ENCODE peak calls at places on chromosomes 6 and 20, in seven cellular contexts. H, M, C, P, O, A and V are unnamed samples.

GRCh38 chr6:167481527-167481926 is 156.6 kb downstream of the TTLL2 start:
- DNase-seq in H (no peak), M (no peak), C (no peak), P (no peak), O (peak), A (no peak), V (no peak)

GRCh38 chr20:63733579-63734081 is 2.8 kb upstream of the LIME1 start:
- DNase-seq in H (no peak), M (no peak), C (no peak), P (no peak), O (no peak), A (no peak), V (no peak)

GRCh38 chr6:92700411-92700810 is 718.9 kb downstream of the EPHA7 start:
- DNase-seq in H (no peak), M (no peak), C (no peak), P (no peak), O (no peak), A (peak), V (no peak)

GRCh38 chr6:28446818-28447511 is 3.7 kb upstream of the ZSCAN23 start:
- DNase-seq in H (no peak), M (no peak), C (no peak), P (no peak), O (peak), A (no peak), V (peak)

GRCh38 chr6:84967389-84967788 is 203.0 kb upstream of the TBX18 start:
- DNase-seq in H (no peak), M (peak), C (peak), P (no peak), O (peak), A (no peak), V (peak)

GRCh38 chr6:92521553-92521952 is 897.8 kb downstream of the EPHA7 start:
- DNase-seq in H (no peak), M (no peak), C (no peak), P (no peak), O (peak), A (no peak), V (no peak)

GRCh38 chr6:151101811-151102694 is 137.7 kb upstream of the AKAP12 start:
- DNase-seq in H (no peak), M (no peak), C (no peak), P (no peak), O (peak), A (no peak), V (no peak)

GRCh38 chr6:162178266-162178665 is 549.3 kb downstream of the PRKN start:
- DNase-seq in H (no peak), M (no peak), C (no peak), P (no peak), O (no peak), A (no peak), V (no peak)

GRCh38 chr20:23551786-23552185 is 16.5 kb downstream of the CST9L start:
- DNase-seq in H (no peak), M (no peak), C (no peak), P (no peak), O (no peak), A (no peak), V (no peak)

GRCh38 chr6:32462609-32463008 is 22.9 kb downstream of the HLA-DRA start:
- DNase-seq in H (no peak), M (no peak), C (no peak), P (no peak), O (no peak), A (no peak), V (no peak)

GRCh38 chr20:4266183-4266582 is 250.8 kb upstream of the RNF24 start:
- DNase-seq in H (no peak), M (no peak), C (no peak), P (no peak), O (no peak), A (no peak), V (no peak)

GRCh38 chr6:77633993-77634392 is 18.8 kb upstream of the MEI4 start:
- DNase-seq in H (no peak), M (no peak), C (no peak), P (no peak), O (no peak), A (no peak), V (peak)

GRCh38 chr20:62627901-62628612 is 14.2 kb upstream of the SLCO4A1 start:
- DNase-seq in H (no peak), M (no peak), C (no peak), P (no peak), O (no peak), A (peak), V (no peak)

GRCh38 chr6:124487778-124488431 is 474.3 kb upstream of the RNF217 start:
- DNase-seq in H (no peak), M (no peak), C (no peak), P (no peak), O (peak), A (no peak), V (peak)

GRCh38 chr6:113411006-113411405 is 446.1 kb upstream of the MARCKS start:
- DNase-seq in H (no peak), M (no peak), C (no peak), P (no peak), O (no peak), A (no peak), V (no peak)

GRCh38 chr6:51098246-51098645 is 279.6 kb downstream of the TFAP2B start:
- DNase-seq in H (no peak), M (no peak), C (no peak), P (no peak), O (no peak), A (no peak), V (no peak)

GRCh38 chr6:135870722-135871121 is 19.2 kb downstream of the PDE7B start:
- DNase-seq in H (no peak), M (no peak), C (no peak), P (no peak), O (peak), A (no peak), V (peak)

GRCh38 chr20:35398660-35399144 is 13.1 kb downstream of the UQCC1 start:
- DNase-seq in H (no peak), M (no peak), C (no peak), P (no peak), O (peak), A (no peak), V (no peak)

GRCh38 chr20:21670981-21671380 is 34.5 kb upstream of the PAX1 start:
- DNase-seq in H (no peak), M (no peak), C (no peak), P (no peak), O (no peak), A (no peak), V (no peak)

GRCh38 chr20:33830371-33830770 is 19.2 kb downstream of the CHMP4B start:
- DNase-seq in H (no peak), M (no peak), C (peak), P (no peak), O (no peak), A (no peak), V (no peak)

GRCh38 chr6:149452062-149452939 is 32.5 kb downstream of the ZC3H12D start:
- DNase-seq in H (peak), M (no peak), C (peak), P (no peak), O (no peak), A (no peak), V (no peak)

GRCh38 chr20:21114584-21114983 is 8.4 kb upstream of the LINC00237 start:
- DNase-seq in H (no peak), M (no peak), C (no peak), P (no peak), O (no peak), A (no peak), V (no peak)

GRCh38 chr20:47663354-47664067 is 121.8 kb downstream of the SULF2 start:
- DNase-seq in H (peak), M (peak), C (peak), P (peak), O (peak), A (peak), V (peak)

GRCh38 chr20:7375905-7376304 is 564.4 kb downstream of the HAO1 start:
- DNase-seq in H (no peak), M (no peak), C (no peak), P (no peak), O (peak), A (no peak), V (no peak)

GRCh38 chr6:30601436-30601814 is 15.6 kb downstream of the PPP1R10 start:
- DNase-seq in H (no peak), M (no peak), C (no peak), P (no peak), O (no peak), A (no peak), V (no peak)

GRCh38 chr6:80341330-80341729 is 234.9 kb downstream of the BCKDHB start:
- DNase-seq in H (no peak), M (no peak), C (no peak), P (no peak), O (no peak), A (no peak), V (peak)

GRCh38 chr20:50815162-50815989 is 20.5 kb downstream of the BCAS4 start:
- DNase-seq in H (no peak), M (no peak), C (no peak), P (no peak), O (no peak), A (peak), V (peak)

GRCh38 chr6:113381957-113382356 is 475.2 kb upstream of the MARCKS start:
- DNase-seq in H (no peak), M (no peak), C (peak), P (no peak), O (peak), A (peak), V (peak)

GRCh38 chr6:116229287-116229913 is 24.5 kb downstream of the TSPYL4 start:
- DNase-seq in H (no peak), M (no peak), C (peak), P (peak), O (peak), A (peak), V (peak)

GRCh38 chr6:36856277-36856676 is 17.0 kb upstream of the CPNE5 start:
- DNase-seq in H (no peak), M (no peak), C (peak), P (no peak), O (no peak), A (no peak), V (no peak)

GRCh38 chr6:145544031-145544430 is 191.3 kb downstream of the EPM2A start:
- DNase-seq in H (no peak), M (peak), C (peak), P (no peak), O (no peak), A (no peak), V (peak)

GRCh38 chr20:19773471-19773870 is 15.4 kb downstream of the RIN2 start:
- DNase-seq in H (no peak), M (no peak), C (no peak), P (no peak), O (no peak), A (no peak), V (no peak)

GRCh38 chr6:20333870-20334269 is 67.8 kb upstream of the E2F3 start:
- DNase-seq in H (no peak), M (no peak), C (no peak), P (no peak), O (no peak), A (no peak), V (no peak)

GRCh38 chr20:34364013-34364382 is 925 bp downstream of the ITCH start:
- DNase-seq in H (no peak), M (no peak), C (peak), P (no peak), O (peak), A (no peak), V (peak)

GRCh38 chr20:48578397-48579098 is 249.3 kb downstream of the PREX1 start:
- DNase-seq in H (no peak), M (no peak), C (no peak), P (no peak), O (no peak), A (no peak), V (no peak)

GRCh38 chr6:35216832-35217811 is 3.4 kb downstream of the SCUBE3 start:
- DNase-seq in H (no peak), M (no peak), C (no peak), P (no peak), O (no peak), A (no peak), V (no peak)

GRCh38 chr20:32470025-32470861 is 112.1 kb downstream of the ASXL1 start:
- DNase-seq in H (peak), M (peak), C (peak), P (no peak), O (peak), A (peak), V (peak)

GRCh38 chr6:22363166-22363965 is 66.5 kb upstream of the PRL start:
- DNase-seq in H (no peak), M (no peak), C (no peak), P (no peak), O (peak), A (no peak), V (no peak)

GRCh38 chr6:37131104-37131959 is 38.6 kb upstream of the PIM1 start:
- DNase-seq in H (no peak), M (peak), C (no peak), P (no peak), O (peak), A (peak), V (no peak)

GRCh38 chr20:1266167-1266973 is at the start of gene SNPH:
- DNase-seq in H (peak), M (peak), C (peak), P (peak), O (peak), A (peak), V (peak)

GRCh38 chr6:133895573-133896343 is 6.8 kb downstream of the TCF21 start:
- DNase-seq in H (no peak), M (no peak), C (no peak), P (peak), O (no peak), A (no peak), V (no peak)
- TF ChIP-seq CTCF in H (no peak), M (no peak), C (no peak), P (no peak), O (no peak), A (no peak), V (peak)

DNA sequence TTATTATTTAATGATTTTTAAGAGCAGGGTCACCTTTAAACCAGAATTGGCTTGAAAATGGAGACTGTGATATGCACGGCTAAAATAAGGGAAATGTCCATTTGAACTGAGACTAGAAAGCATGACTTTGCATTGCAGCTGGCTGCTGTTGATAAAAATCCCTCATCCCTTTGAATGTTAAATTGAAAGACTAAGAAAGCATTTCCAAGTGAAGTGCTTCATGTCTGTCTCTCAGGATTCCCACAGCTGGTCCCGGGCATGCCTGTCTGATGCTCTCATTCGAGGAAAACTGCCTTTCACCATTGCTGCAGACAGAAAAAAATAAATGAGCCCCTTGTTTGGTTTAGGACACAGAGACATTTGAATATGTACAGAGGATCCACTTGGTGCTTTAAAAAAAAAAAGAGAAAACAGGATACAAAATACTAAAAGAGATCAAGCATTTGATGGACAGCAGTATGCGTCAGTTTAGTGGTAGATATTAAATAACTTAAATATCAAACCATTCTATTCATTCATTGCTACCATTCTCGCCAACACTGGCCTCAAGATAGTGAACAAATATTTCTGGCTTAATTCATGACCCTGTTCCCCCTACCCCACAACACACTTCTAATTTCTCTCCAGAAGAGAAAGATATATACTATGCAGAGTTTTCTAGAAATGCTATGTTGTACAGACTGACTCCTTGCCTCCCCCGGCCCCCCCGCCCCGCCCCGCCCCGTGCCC is 55.0 kb downstream of the TBC1D7 start:
- DNase-seq in H (no peak), M (no peak), C (no peak), P (no peak), O (no peak), A (no peak), V (no peak)
- H3K27ac ChIP-seq in H (peak), M (no peak), C (no peak), P (no peak), O (no peak), A (peak), V (no peak)

GRCh38 chr6:169978615-169979161 is 227.3 kb downstream of the ERMARD start:
- DNase-seq in H (peak), M (no peak), C (peak), P (no peak), O (no peak), A (peak), V (no peak)
- TF ChIP-seq CTCF in H (no peak), M (no peak), C (no peak), P (no peak), O (no peak), A (no peak), V (no peak)

DNA sequence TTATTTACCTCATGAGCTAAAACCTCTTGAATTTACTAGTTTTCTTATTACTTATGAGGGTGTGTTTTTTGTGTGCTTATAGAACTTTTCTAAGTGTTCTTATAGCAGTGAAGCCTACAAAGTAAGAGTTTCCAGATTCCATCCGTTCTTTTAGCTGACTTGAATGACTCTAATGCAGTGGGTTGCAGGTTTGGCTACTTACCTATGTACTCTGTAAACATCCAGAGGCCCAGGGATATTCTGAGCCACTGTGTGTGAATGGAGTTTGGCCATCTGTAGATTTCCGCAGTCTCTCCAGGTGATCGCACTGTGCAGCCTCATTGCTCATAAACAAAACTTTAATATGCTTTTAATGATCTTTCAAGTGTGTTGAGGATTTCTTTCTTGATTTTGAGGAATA is 157.8 kb downstream of the MYO6 start:
- DNase-seq in H (no peak), M (no peak), C (no peak), P (no peak), O (no peak), A (no peak), V (no peak)
- H3K27ac ChIP-seq in H (no peak), M (no peak), C (no peak), P (no peak), O (no peak), A (no peak), V (no peak)

GRCh38 chr6:40082278-40083043 is 148.2 kb upstream of the MOCS1 start:
- DNase-seq in H (no peak), M (no peak), C (no peak), P (no peak), O (no peak), A (no peak), V (no peak)

GRCh38 chr6:40075051-40075445 is 140.8 kb upstream of the MOCS1 start:
- DNase-seq in H (no peak), M (no peak), C (no peak), P (no peak), O (no peak), A (no peak), V (no peak)

GRCh38 chr6:40074292-40075050 is 140.2 kb upstream of the MOCS1 start:
- DNase-seq in H (no peak), M (no peak), C (no peak), P (no peak), O (no peak), A (no peak), V (no peak)

GRCh38 chr6:40077315-40077714 is 143.1 kb upstream of the MOCS1 start:
- DNase-seq in H (no peak), M (no peak), C (no peak), P (no peak), O (no peak), A (no peak), V (no peak)
- TF ChIP-seq CTCF in H (no peak), M (no peak), C (no peak), P (no peak), O (no peak), A (no peak), V (no peak)

GRCh38 chr6:15622045-15622750 is 40.6 kb downstream of the DTNBP1 start:
- DNase-seq in H (no peak), M (no peak), C (no peak), P (no peak), O (no peak), A (no peak), V (no peak)
- H3K27ac ChIP-seq in H (peak), M (no peak), C (no peak), P (no peak), O (no peak), A (no peak), V (no peak)

GRCh38 chr20:43563429-43563828 is 4.6 kb downstream of the SGK2 start:
- DNase-seq in H (no peak), M (no peak), C (no peak), P (no peak), O (no peak), A (no peak), V (no peak)
- TF ChIP-seq CTCF in H (no peak), M (no peak), C (no peak), P (no peak), O (peak), A (no peak), V (peak)